ENCODE peak calls at places on chromosomes 1 and 21, in six cellular contexts. One of them, this sample, is unnamed.
A peak's percentile ranks its signal among the peaks of the same experiment; 100 is the strongest.

GRCh38 chr1:215635827-215636226 is 68.7 kb downstream of the KCTD3 start:
- DNase-seq in heart left ventricle: no peak
- DNase-seq in A549: no peak
- DNase-seq in effector memory CD4-positive, alpha-beta T cell: no peak
- DNase-seq in SJSA1: no peak
- DNase-seq in body of pancreas: no peak
- DNase-seq in this sample: no peak

GRCh38 chr1:170461762-170462384 is 70.1 kb upstream of the GORAB start:
- DNase-seq in body of pancreas: peak; percentile 4
- DNase-seq in effector memory CD4-positive, alpha-beta T cell: no peak
- DNase-seq in heart left ventricle: no peak
- DNase-seq in SJSA1: no peak
- DNase-seq in A549: no peak
- DNase-seq in this sample: no peak

GRCh38 chr1:50603274-50604271 is 180.3 kb upstream of the DMRTA2 start:
- DNase-seq in body of pancreas: no peak
- DNase-seq in A549: no peak
- DNase-seq in heart left ventricle: no peak
- DNase-seq in effector memory CD4-positive, alpha-beta T cell: no peak
- DNase-seq in SJSA1: no peak
- DNase-seq in this sample: no peak

GRCh38 chr1:62285984-62286481 is 33.2 kb downstream of the KANK4 start:
- DNase-seq in effector memory CD4-positive, alpha-beta T cell: no peak
- DNase-seq in heart left ventricle: no peak
- DNase-seq in SJSA1: no peak
- DNase-seq in A549: no peak
- DNase-seq in body of pancreas: peak; percentile 68
- DNase-seq in this sample: no peak

GRCh38 chr1:119046429-119047039 is 58.4 kb upstream of the TBX15 start:
- DNase-seq in effector memory CD4-positive, alpha-beta T cell: no peak
- DNase-seq in A549: no peak
- DNase-seq in heart left ventricle: no peak
- DNase-seq in body of pancreas: peak; percentile 12
- DNase-seq in SJSA1: no peak
- DNase-seq in this sample: no peak

GRCh38 chr1:221032616-221033342 is 153.5 kb downstream of the HLX start:
- DNase-seq in effector memory CD4-positive, alpha-beta T cell: no peak
- DNase-seq in A549: no peak
- DNase-seq in body of pancreas: no peak
- DNase-seq in SJSA1: no peak
- DNase-seq in heart left ventricle: no peak
- DNase-seq in this sample: no peak

GRCh38 chr1:231338270-231339128 is at the start of gene SPRTN:
- DNase-seq in body of pancreas: no peak
- DNase-seq in effector memory CD4-positive, alpha-beta T cell: no peak
- DNase-seq in A549: peak; percentile 96
- DNase-seq in SJSA1: peak; percentile 47
- DNase-seq in heart left ventricle: no peak
- DNase-seq in this sample: no peak

GRCh38 chr1:188432427-188432826 is 1603.7 kb downstream of the PLA2G4A start:
- DNase-seq in SJSA1: no peak
- DNase-seq in A549: no peak
- DNase-seq in body of pancreas: no peak
- DNase-seq in effector memory CD4-positive, alpha-beta T cell: no peak
- DNase-seq in heart left ventricle: no peak
- DNase-seq in this sample: no peak

GRCh38 chr1:53326598-53327182 is 1.2 kb downstream of the LRP8 start:
- DNase-seq in body of pancreas: no peak
- DNase-seq in A549: peak; percentile 29
- DNase-seq in effector memory CD4-positive, alpha-beta T cell: no peak
- DNase-seq in heart left ventricle: no peak
- DNase-seq in SJSA1: no peak
- DNase-seq in this sample: no peak

GRCh38 chr1:34736711-34737110 is 18.1 kb upstream of the GJB5 start:
- DNase-seq in A549: no peak
- DNase-seq in heart left ventricle: no peak
- DNase-seq in SJSA1: no peak
- DNase-seq in body of pancreas: no peak
- DNase-seq in effector memory CD4-positive, alpha-beta T cell: no peak
- DNase-seq in this sample: no peak

GRCh38 chr1:84759756-84760155 is 69.5 kb upstream of the SSX2IP start:
- DNase-seq in SJSA1: no peak
- DNase-seq in A549: no peak
- DNase-seq in body of pancreas: no peak
- DNase-seq in heart left ventricle: no peak
- DNase-seq in effector memory CD4-positive, alpha-beta T cell: no peak
- DNase-seq in this sample: no peak

GRCh38 chr1:11796036-11796828 is 9.5 kb downstream of the MTHFR start:
- DNase-seq in body of pancreas: no peak
- DNase-seq in SJSA1: no peak
- DNase-seq in heart left ventricle: peak; percentile 77
- DNase-seq in A549: no peak
- DNase-seq in effector memory CD4-positive, alpha-beta T cell: no peak
- DNase-seq in this sample: peak; percentile 82

GRCh38 chr21:23507501-23507900 is 2099.8 kb downstream of the MRPL39 start:
- DNase-seq in SJSA1: no peak
- DNase-seq in body of pancreas: no peak
- DNase-seq in heart left ventricle: no peak
- DNase-seq in A549: no peak
- DNase-seq in effector memory CD4-positive, alpha-beta T cell: no peak
- DNase-seq in this sample: no peak

GRCh38 chr1:244860914-244861610 is 3.3 kb downstream of the HNRNPU start:
- DNase-seq in SJSA1: no peak
- DNase-seq in heart left ventricle: no peak
- DNase-seq in effector memory CD4-positive, alpha-beta T cell: no peak
- DNase-seq in body of pancreas: no peak
- DNase-seq in A549: no peak
- DNase-seq in this sample: no peak

GRCh38 chr1:244861683-244862082 is 2.7 kb downstream of the HNRNPU start:
- DNase-seq in body of pancreas: no peak
- DNase-seq in heart left ventricle: no peak
- DNase-seq in SJSA1: no peak
- DNase-seq in A549: no peak
- DNase-seq in effector memory CD4-positive, alpha-beta T cell: no peak
- DNase-seq in this sample: no peak

GRCh38 chr1:244862354-244862698 is 2.0 kb downstream of the HNRNPU start:
- DNase-seq in heart left ventricle: no peak
- DNase-seq in body of pancreas: no peak
- DNase-seq in effector memory CD4-positive, alpha-beta T cell: no peak
- DNase-seq in A549: no peak
- DNase-seq in SJSA1: no peak
- DNase-seq in this sample: no peak

GRCh38 chr1:244858357-244858756 is 6.0 kb downstream of the HNRNPU start:
- DNase-seq in effector memory CD4-positive, alpha-beta T cell: no peak
- DNase-seq in body of pancreas: no peak
- DNase-seq in SJSA1: no peak
- DNase-seq in A549: no peak
- DNase-seq in heart left ventricle: no peak
- DNase-seq in this sample: no peak

GRCh38 chr1:244860078-244860477 is 4.3 kb downstream of the HNRNPU start:
- DNase-seq in SJSA1: no peak
- DNase-seq in heart left ventricle: no peak
- DNase-seq in body of pancreas: no peak
- DNase-seq in effector memory CD4-positive, alpha-beta T cell: no peak
- DNase-seq in A549: no peak
- DNase-seq in this sample: no peak
- H3K4me3 ChIP-seq in SJSA1: no peak overlapping the region
- H3K4me3 ChIP-seq in heart left ventricle: peak overlapping the region; percentile 94
- H3K4me3 ChIP-seq in body of pancreas: no peak overlapping the region
- H3K4me3 ChIP-seq in effector memory CD4-positive, alpha-beta T cell: no peak overlapping the region
- H3K4me3 ChIP-seq in A549: peak overlapping the region; percentile 100
- H3K4me3 ChIP-seq in this sample: peak overlapping the region; percentile 99

DNA sequence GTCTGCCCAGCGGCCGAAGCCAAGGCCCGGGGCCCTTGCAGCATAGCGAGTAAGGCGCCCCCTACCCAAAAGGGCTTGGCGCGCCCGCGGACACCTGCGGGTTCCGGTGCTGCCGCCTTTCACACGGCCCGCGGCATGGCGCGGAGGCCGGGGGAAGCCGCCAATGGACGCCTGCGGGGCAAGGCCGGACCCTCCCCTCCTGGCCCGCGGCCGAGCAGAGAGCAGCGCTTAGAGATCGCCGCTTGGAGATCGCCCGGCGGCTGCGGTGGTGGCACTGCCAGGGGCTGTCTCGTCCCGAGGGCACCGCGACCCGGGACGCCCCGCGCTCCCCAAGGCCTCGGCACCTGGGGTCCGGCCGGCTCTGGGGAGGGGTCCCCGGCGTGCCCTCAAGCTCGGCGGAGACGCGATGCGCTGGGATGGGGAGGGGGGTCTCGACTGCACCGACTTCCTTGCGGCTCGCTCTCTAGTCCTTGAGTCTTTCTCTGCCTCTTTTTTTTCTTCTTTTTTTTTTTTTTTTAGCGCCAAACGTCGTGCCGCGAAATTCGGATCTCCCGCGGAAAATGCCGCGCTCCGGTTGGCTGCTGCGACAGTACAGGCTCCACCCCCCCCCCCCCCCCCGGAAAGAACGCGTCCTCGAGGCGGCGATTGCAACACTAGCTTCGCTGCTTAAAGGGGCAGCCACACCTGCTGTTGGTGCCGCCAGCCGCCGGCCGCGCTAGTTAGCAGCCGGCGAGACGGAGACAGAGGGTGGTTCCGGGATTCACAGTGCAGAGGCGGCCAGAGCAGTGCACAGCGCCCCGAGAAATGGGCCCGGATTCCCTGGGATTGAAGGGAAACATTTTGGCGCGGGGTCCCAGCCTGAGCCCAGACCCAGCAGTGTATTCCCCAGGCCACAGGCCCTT is at the start of gene E2F2:
- DNase-seq in A549: peak; percentile 79
- DNase-seq in body of pancreas: peak; percentile 92
- DNase-seq in SJSA1: peak; percentile 82
- DNase-seq in heart left ventricle: peak; percentile 83
- DNase-seq in effector memory CD4-positive, alpha-beta T cell: peak; percentile 79
- DNase-seq in this sample: peak; percentile 85
- H3K27ac ChIP-seq in A549: peak within 1 kb of the TSS; percentile 76
- H3K27ac ChIP-seq in body of pancreas: no peak within 1 kb of the TSS
- H3K27ac ChIP-seq in SJSA1: peak within 1 kb of the TSS; percentile 79
- H3K27ac ChIP-seq in heart left ventricle: no peak within 1 kb of the TSS
- H3K27ac ChIP-seq in effector memory CD4-positive, alpha-beta T cell: peak within 1 kb of the TSS; percentile 53
- H3K27ac ChIP-seq in this sample: peak within 1 kb of the TSS; percentile 33

DNA sequence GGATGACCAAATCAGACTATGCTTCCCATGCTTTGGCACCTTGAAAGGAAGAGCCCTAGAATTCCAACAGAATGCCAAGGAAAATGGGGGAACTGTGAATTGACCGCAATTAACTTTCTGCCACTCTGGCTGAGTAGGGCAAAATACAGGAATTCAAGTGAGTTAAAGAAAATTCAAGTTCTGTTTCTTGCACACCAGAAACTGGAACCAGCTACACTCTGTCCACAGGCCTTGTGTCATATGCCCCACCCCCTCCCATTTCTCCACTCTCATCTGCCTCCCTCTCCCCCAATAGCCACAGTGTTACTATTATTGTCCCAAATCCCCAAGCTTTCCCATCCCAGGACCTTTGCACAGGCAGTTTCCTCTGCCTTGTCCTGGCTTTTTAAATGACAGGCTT is 4.2 kb upstream of the STK40 start:
- DNase-seq in effector memory CD4-positive, alpha-beta T cell: no peak
- DNase-seq in A549: no peak
- DNase-seq in body of pancreas: no peak
- DNase-seq in SJSA1: no peak
- DNase-seq in heart left ventricle: no peak
- DNase-seq in this sample: no peak
- H3K4me3 ChIP-seq in effector memory CD4-positive, alpha-beta T cell: no peak overlapping the region
- H3K4me3 ChIP-seq in A549: no peak overlapping the region
- H3K4me3 ChIP-seq in body of pancreas: no peak overlapping the region
- H3K4me3 ChIP-seq in SJSA1: no peak overlapping the region
- H3K4me3 ChIP-seq in heart left ventricle: no peak overlapping the region
- H3K4me3 ChIP-seq in this sample: no peak overlapping the region

DNA sequence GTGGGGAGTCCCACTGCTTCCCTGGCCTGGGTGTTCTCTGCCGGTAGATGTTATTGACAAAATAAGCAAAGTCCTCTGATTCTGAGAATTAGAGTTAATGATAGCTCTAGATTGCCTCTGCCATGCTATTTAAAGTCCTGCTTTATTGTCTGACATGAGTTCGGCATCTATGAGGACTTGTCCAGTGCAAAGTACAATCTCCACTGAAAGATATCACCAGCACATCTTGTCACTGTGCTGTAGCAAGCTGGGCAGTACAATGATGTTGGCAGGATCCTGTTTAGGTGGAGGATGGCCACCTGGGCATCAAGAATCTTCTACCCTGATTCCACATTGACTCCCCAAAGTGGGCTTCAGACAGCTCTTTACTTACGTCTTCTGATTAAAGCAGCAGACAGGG is 54.0 kb upstream of the ATP5PO start:
- DNase-seq in effector memory CD4-positive, alpha-beta T cell: no peak
- DNase-seq in SJSA1: no peak
- DNase-seq in heart left ventricle: no peak
- DNase-seq in body of pancreas: no peak
- DNase-seq in A549: no peak
- DNase-seq in this sample: no peak
- H3K27ac ChIP-seq in effector memory CD4-positive, alpha-beta T cell: no peak overlapping the region
- H3K27ac ChIP-seq in SJSA1: no peak overlapping the region
- H3K27ac ChIP-seq in heart left ventricle: peak overlapping the region; percentile 73
- H3K27ac ChIP-seq in body of pancreas: no peak overlapping the region
- H3K27ac ChIP-seq in A549: no peak overlapping the region
- H3K27ac ChIP-seq in this sample: peak overlapping the region; percentile 68

DNA sequence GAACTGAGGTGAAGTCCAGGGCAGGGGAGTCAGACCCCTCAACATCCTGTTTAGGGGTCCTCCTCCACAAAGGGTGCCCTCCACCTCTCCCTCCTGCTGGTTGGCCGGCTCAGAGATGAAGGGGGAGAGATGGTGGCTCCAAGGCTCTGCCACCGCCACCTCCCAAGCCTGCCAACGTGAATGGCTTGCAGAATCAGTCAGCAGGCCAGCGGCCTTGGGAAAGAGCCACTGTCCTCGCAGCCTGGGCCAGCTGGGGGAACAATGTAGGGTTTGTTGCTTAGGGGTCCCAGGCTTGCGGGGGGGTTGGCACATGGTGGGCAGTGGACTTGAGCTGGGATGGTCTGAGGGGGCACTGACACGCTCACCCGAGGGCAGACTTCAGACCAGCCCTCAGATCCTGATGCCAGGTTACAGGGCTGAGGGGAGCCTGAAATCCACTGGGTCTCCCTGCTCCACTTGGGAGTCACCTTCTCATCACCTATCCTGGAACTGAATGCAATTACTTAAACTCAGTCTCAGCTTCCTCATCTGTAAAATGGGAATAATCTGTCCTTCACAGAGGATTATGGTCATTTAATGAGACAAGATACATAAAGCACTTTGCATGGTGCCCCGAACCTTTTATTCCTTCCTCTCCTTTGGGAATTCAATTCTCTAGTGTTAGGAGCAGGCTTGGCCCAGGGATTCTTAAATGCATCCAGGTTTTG is 8.3 kb downstream of the GPR37L1 start:
- DNase-seq in effector memory CD4-positive, alpha-beta T cell: no peak
- DNase-seq in SJSA1: no peak
- DNase-seq in body of pancreas: no peak
- DNase-seq in heart left ventricle: no peak
- DNase-seq in A549: no peak
- DNase-seq in this sample: no peak
- H3K4me3 ChIP-seq in effector memory CD4-positive, alpha-beta T cell: no peak overlapping the region
- H3K4me3 ChIP-seq in SJSA1: no peak overlapping the region
- H3K4me3 ChIP-seq in body of pancreas: no peak overlapping the region
- H3K4me3 ChIP-seq in heart left ventricle: no peak overlapping the region
- H3K4me3 ChIP-seq in A549: no peak overlapping the region
- H3K4me3 ChIP-seq in this sample: no peak overlapping the region